ENCODE peak calls at places on chromosomes 11 and 22, in seven cellular contexts. One of them, this sample, is unnamed.

GRCh38 chr11:65932558-65932919 is 12.7 kb upstream of the TSGA10IP start:
- DNase-seq in colonic mucosa: no peak
- DNase-seq in ascending aorta: no peak
- DNase-seq in OCI-LY7: peak; percentile 22
- DNase-seq in CD4-positive, CD25-positive, alpha-beta regulatory T cell: no peak
- DNase-seq in spleen: no peak
- DNase-seq in cardiac muscle cell: peak; percentile 36
- DNase-seq in this sample: no peak

GRCh38 chr11:59787816-59788215 is 22.8 kb downstream of the MRPL16 start:
- DNase-seq in CD4-positive, CD25-positive, alpha-beta regulatory T cell: no peak
- DNase-seq in cardiac muscle cell: peak; percentile 65
- DNase-seq in spleen: no peak
- DNase-seq in OCI-LY7: no peak
- DNase-seq in colonic mucosa: no peak
- DNase-seq in ascending aorta: no peak
- DNase-seq in this sample: no peak

GRCh38 chr11:6300325-6300724 is 20.0 kb downstream of the CAVIN3 start:
- DNase-seq in OCI-LY7: no peak
- DNase-seq in CD4-positive, CD25-positive, alpha-beta regulatory T cell: no peak
- DNase-seq in cardiac muscle cell: no peak
- DNase-seq in colonic mucosa: no peak
- DNase-seq in spleen: no peak
- DNase-seq in ascending aorta: no peak
- DNase-seq in this sample: no peak

GRCh38 chr22:41687901-41688364 is 734 bp downstream of the SNU13 start:
- DNase-seq in CD4-positive, CD25-positive, alpha-beta regulatory T cell: no peak
- DNase-seq in colonic mucosa: no peak
- DNase-seq in spleen: peak; percentile 83
- DNase-seq in OCI-LY7: peak; percentile 52
- DNase-seq in cardiac muscle cell: peak; percentile 62
- DNase-seq in ascending aorta: no peak
- DNase-seq in this sample: no peak

GRCh38 chr11:7670631-7671030 is 2.7 kb downstream of the CYB5R2 start:
- DNase-seq in ascending aorta: no peak
- DNase-seq in OCI-LY7: no peak
- DNase-seq in cardiac muscle cell: no peak
- DNase-seq in colonic mucosa: no peak
- DNase-seq in spleen: no peak
- DNase-seq in CD4-positive, CD25-positive, alpha-beta regulatory T cell: no peak
- DNase-seq in this sample: no peak

GRCh38 chr11:12112731-12113130 is 2.3 kb downstream of the MICAL2 start:
- DNase-seq in cardiac muscle cell: no peak
- DNase-seq in ascending aorta: no peak
- DNase-seq in colonic mucosa: no peak
- DNase-seq in CD4-positive, CD25-positive, alpha-beta regulatory T cell: no peak
- DNase-seq in OCI-LY7: no peak
- DNase-seq in spleen: no peak
- DNase-seq in this sample: no peak

GRCh38 chr22:30943368-30943767 is 25.2 kb downstream of the MORC2 start:
- DNase-seq in spleen: no peak
- DNase-seq in OCI-LY7: no peak
- DNase-seq in cardiac muscle cell: no peak
- DNase-seq in CD4-positive, CD25-positive, alpha-beta regulatory T cell: peak; percentile 33
- DNase-seq in ascending aorta: no peak
- DNase-seq in colonic mucosa: no peak
- DNase-seq in this sample: peak; percentile 51

GRCh38 chr11:94376841-94377240 is 24.4 kb downstream of the GPR83 start:
- DNase-seq in colonic mucosa: no peak
- DNase-seq in spleen: no peak
- DNase-seq in CD4-positive, CD25-positive, alpha-beta regulatory T cell: no peak
- DNase-seq in OCI-LY7: no peak
- DNase-seq in ascending aorta: no peak
- DNase-seq in cardiac muscle cell: no peak
- DNase-seq in this sample: no peak

GRCh38 chr11:94653561-94653960 is 86.4 kb downstream of the PIWIL4 start:
- DNase-seq in ascending aorta: no peak
- DNase-seq in colonic mucosa: no peak
- DNase-seq in OCI-LY7: no peak
- DNase-seq in spleen: no peak
- DNase-seq in cardiac muscle cell: no peak
- DNase-seq in CD4-positive, CD25-positive, alpha-beta regulatory T cell: no peak
- DNase-seq in this sample: no peak

GRCh38 chr11:12979928-12980689 is 29.0 kb upstream of the RASSF10 start:
- DNase-seq in spleen: no peak
- DNase-seq in colonic mucosa: no peak
- DNase-seq in CD4-positive, CD25-positive, alpha-beta regulatory T cell: no peak
- DNase-seq in cardiac muscle cell: no peak
- DNase-seq in OCI-LY7: no peak
- DNase-seq in ascending aorta: no peak
- DNase-seq in this sample: no peak

GRCh38 chr11:73275381-73275750 is 3.2 kb downstream of the P2RY6 start:
- DNase-seq in spleen: no peak
- DNase-seq in CD4-positive, CD25-positive, alpha-beta regulatory T cell: no peak
- DNase-seq in cardiac muscle cell: no peak
- DNase-seq in ascending aorta: peak; percentile 25
- DNase-seq in OCI-LY7: no peak
- DNase-seq in colonic mucosa: no peak
- DNase-seq in this sample: no peak

GRCh38 chr22:26372890-26373289 is 56.2 kb upstream of the ASPHD2 start:
- DNase-seq in spleen: no peak
- DNase-seq in cardiac muscle cell: no peak
- DNase-seq in OCI-LY7: no peak
- DNase-seq in ascending aorta: no peak
- DNase-seq in colonic mucosa: no peak
- DNase-seq in CD4-positive, CD25-positive, alpha-beta regulatory T cell: no peak
- DNase-seq in this sample: no peak

GRCh38 chr22:26374645-26375044 is 54.4 kb upstream of the ASPHD2 start:
- DNase-seq in colonic mucosa: no peak
- DNase-seq in cardiac muscle cell: no peak
- DNase-seq in spleen: no peak
- DNase-seq in OCI-LY7: no peak
- DNase-seq in ascending aorta: no peak
- DNase-seq in CD4-positive, CD25-positive, alpha-beta regulatory T cell: no peak
- DNase-seq in this sample: no peak

GRCh38 chr22:26380072-26380471 is 49.0 kb upstream of the ASPHD2 start:
- DNase-seq in cardiac muscle cell: no peak
- DNase-seq in ascending aorta: no peak
- DNase-seq in OCI-LY7: no peak
- DNase-seq in CD4-positive, CD25-positive, alpha-beta regulatory T cell: no peak
- DNase-seq in spleen: no peak
- DNase-seq in colonic mucosa: no peak
- DNase-seq in this sample: no peak

GRCh38 chr22:26377170-26377825 is 51.8 kb upstream of the ASPHD2 start:
- DNase-seq in cardiac muscle cell: no peak
- DNase-seq in OCI-LY7: no peak
- DNase-seq in CD4-positive, CD25-positive, alpha-beta regulatory T cell: no peak
- DNase-seq in spleen: no peak
- DNase-seq in colonic mucosa: no peak
- DNase-seq in ascending aorta: no peak
- DNase-seq in this sample: no peak
- H3K4me1 ChIP-seq in cardiac muscle cell: no peaks in the 10 kb centered on the region
- H3K4me1 ChIP-seq in OCI-LY7: no peaks in the 10 kb centered on the region
- H3K4me1 ChIP-seq in CD4-positive, CD25-positive, alpha-beta regulatory T cell: no peaks in the 10 kb centered on the region
- H3K4me1 ChIP-seq in spleen: peaks cover 4% of the 10 kb centered on the region
- H3K4me1 ChIP-seq in colonic mucosa: no peaks in the 10 kb centered on the region
- H3K4me1 ChIP-seq in ascending aorta: no peaks in the 10 kb centered on the region
- H3K4me1 ChIP-seq in this sample: no peaks in the 10 kb centered on the region

GRCh38 chr22:42773161-42773560 is 52.5 kb upstream of the A4GALT start:
- DNase-seq in OCI-LY7: peak; percentile 34
- DNase-seq in CD4-positive, CD25-positive, alpha-beta regulatory T cell: no peak
- DNase-seq in cardiac muscle cell: no peak
- DNase-seq in spleen: no peak
- DNase-seq in colonic mucosa: no peak
- DNase-seq in ascending aorta: no peak
- DNase-seq in this sample: no peak

GRCh38 chr22:42770448-42770726 is 49.7 kb upstream of the A4GALT start:
- DNase-seq in OCI-LY7: no peak
- DNase-seq in colonic mucosa: no peak
- DNase-seq in cardiac muscle cell: no peak
- DNase-seq in CD4-positive, CD25-positive, alpha-beta regulatory T cell: no peak
- DNase-seq in ascending aorta: no peak
- DNase-seq in spleen: no peak
- DNase-seq in this sample: no peak

GRCh38 chr22:42769574-42770447 is 49.1 kb upstream of the A4GALT start:
- DNase-seq in ascending aorta: peak; percentile 86
- DNase-seq in OCI-LY7: peak; percentile 74
- DNase-seq in cardiac muscle cell: no peak
- DNase-seq in spleen: peak; percentile 89
- DNase-seq in CD4-positive, CD25-positive, alpha-beta regulatory T cell: no peak
- DNase-seq in colonic mucosa: peak; percentile 41
- DNase-seq in this sample: no peak

GRCh38 chr22:42770941-42771647 is 50.4 kb upstream of the A4GALT start:
- DNase-seq in CD4-positive, CD25-positive, alpha-beta regulatory T cell: no peak
- DNase-seq in spleen: no peak
- DNase-seq in cardiac muscle cell: no peak
- DNase-seq in ascending aorta: no peak
- DNase-seq in colonic mucosa: no peak
- DNase-seq in OCI-LY7: peak; percentile 37
- DNase-seq in this sample: no peak

GRCh38 chr22:42772647-42773046 is 52.0 kb upstream of the A4GALT start:
- DNase-seq in ascending aorta: no peak
- DNase-seq in colonic mucosa: no peak
- DNase-seq in cardiac muscle cell: no peak
- DNase-seq in CD4-positive, CD25-positive, alpha-beta regulatory T cell: no peak
- DNase-seq in OCI-LY7: no peak
- DNase-seq in spleen: no peak
- DNase-seq in this sample: no peak
- H3K4me3 ChIP-seq in ascending aorta: no peak overlapping the region
- H3K4me3 ChIP-seq in colonic mucosa: no peak overlapping the region
- H3K4me3 ChIP-seq in cardiac muscle cell: no peak overlapping the region
- H3K4me3 ChIP-seq in CD4-positive, CD25-positive, alpha-beta regulatory T cell: no peak overlapping the region
- H3K4me3 ChIP-seq in OCI-LY7: no peak overlapping the region
- H3K4me3 ChIP-seq in spleen: no peak overlapping the region
- H3K4me3 ChIP-seq in this sample: no peak overlapping the region

GRCh38 chr11:130774703-130775102 is 141.6 kb downstream of the SNX19 start:
- DNase-seq in cardiac muscle cell: no peak
- DNase-seq in CD4-positive, CD25-positive, alpha-beta regulatory T cell: no peak
- DNase-seq in colonic mucosa: peak; percentile 41
- DNase-seq in spleen: no peak
- DNase-seq in OCI-LY7: no peak
- DNase-seq in ascending aorta: no peak
- DNase-seq in this sample: no peak
- H3K27ac ChIP-seq in cardiac muscle cell: no peak overlapping the region
- H3K27ac ChIP-seq in CD4-positive, CD25-positive, alpha-beta regulatory T cell: no peak overlapping the region
- H3K27ac ChIP-seq in colonic mucosa: no peak overlapping the region
- H3K27ac ChIP-seq in spleen: no peak overlapping the region
- H3K27ac ChIP-seq in OCI-LY7: no peak overlapping the region
- H3K27ac ChIP-seq in ascending aorta: no peak overlapping the region
- H3K27ac ChIP-seq in this sample: no peak overlapping the region

GRCh38 chr11:62399172-62399867 is 19.5 kb upstream of the SCGB1A1 start:
- DNase-seq in colonic mucosa: no peak
- DNase-seq in cardiac muscle cell: no peak
- DNase-seq in CD4-positive, CD25-positive, alpha-beta regulatory T cell: no peak
- DNase-seq in ascending aorta: no peak
- DNase-seq in OCI-LY7: no peak
- DNase-seq in spleen: peak; percentile 40
- DNase-seq in this sample: no peak
- H3K4me1 ChIP-seq in colonic mucosa: peaks cover 2% of the 10 kb centered on the region
- H3K4me1 ChIP-seq in cardiac muscle cell: peaks cover 22% of the 10 kb centered on the region
- H3K4me1 ChIP-seq in CD4-positive, CD25-positive, alpha-beta regulatory T cell: peaks cover 31% of the 10 kb centered on the region
- H3K4me1 ChIP-seq in ascending aorta: peaks cover 63% of the 10 kb centered on the region
- H3K4me1 ChIP-seq in OCI-LY7: no peaks in the 10 kb centered on the region
- H3K4me1 ChIP-seq in spleen: peaks cover 76% of the 10 kb centered on the region
- H3K4me1 ChIP-seq in this sample: peaks cover 19% of the 10 kb centered on the region

GRCh38 chr11:107857550-107858216 is 904 bp downstream of the SLC35F2 start:
- DNase-seq in colonic mucosa: peak; percentile 53
- DNase-seq in ascending aorta: no peak
- DNase-seq in OCI-LY7: no peak
- DNase-seq in CD4-positive, CD25-positive, alpha-beta regulatory T cell: no peak
- DNase-seq in cardiac muscle cell: peak; percentile 39
- DNase-seq in spleen: no peak
- DNase-seq in this sample: no peak

GRCh38 chr11:107859459-107860239 is 1.1 kb upstream of the SLC35F2 start:
- DNase-seq in spleen: peak; percentile 87
- DNase-seq in ascending aorta: peak; percentile 70
- DNase-seq in colonic mucosa: peak; percentile 76
- DNase-seq in cardiac muscle cell: no peak
- DNase-seq in OCI-LY7: peak; percentile 53
- DNase-seq in CD4-positive, CD25-positive, alpha-beta regulatory T cell: peak; percentile 15
- DNase-seq in this sample: no peak

GRCh38 chr11:107858217-107859070 is at the start of gene SLC35F2:
- DNase-seq in CD4-positive, CD25-positive, alpha-beta regulatory T cell: peak; percentile 54
- DNase-seq in spleen: peak; percentile 95
- DNase-seq in colonic mucosa: peak; percentile 84
- DNase-seq in cardiac muscle cell: peak; percentile 83
- DNase-seq in ascending aorta: peak; percentile 74
- DNase-seq in OCI-LY7: peak; percentile 91
- DNase-seq in this sample: peak; percentile 42

GRCh38 chr11:107856180-107856980 is 2.2 kb downstream of the SLC35F2 start:
- DNase-seq in cardiac muscle cell: no peak
- DNase-seq in CD4-positive, CD25-positive, alpha-beta regulatory T cell: no peak
- DNase-seq in ascending aorta: no peak
- DNase-seq in OCI-LY7: no peak
- DNase-seq in colonic mucosa: peak; percentile 29
- DNase-seq in spleen: no peak
- DNase-seq in this sample: no peak

GRCh38 chr11:107856981-107857517 is 1.5 kb downstream of the SLC35F2 start:
- DNase-seq in cardiac muscle cell: no peak
- DNase-seq in spleen: no peak
- DNase-seq in OCI-LY7: no peak
- DNase-seq in CD4-positive, CD25-positive, alpha-beta regulatory T cell: no peak
- DNase-seq in ascending aorta: no peak
- DNase-seq in colonic mucosa: peak; percentile 74
- DNase-seq in this sample: no peak
- H3K4me3 ChIP-seq in cardiac muscle cell: no peak overlapping the region
- H3K4me3 ChIP-seq in spleen: no peak overlapping the region
- H3K4me3 ChIP-seq in OCI-LY7: peak overlapping the region; percentile 85
- H3K4me3 ChIP-seq in CD4-positive, CD25-positive, alpha-beta regulatory T cell: peak overlapping the region; percentile 93
- H3K4me3 ChIP-seq in ascending aorta: no peak overlapping the region
- H3K4me3 ChIP-seq in colonic mucosa: peak overlapping the region; percentile 87
- H3K4me3 ChIP-seq in this sample: no peak overlapping the region

DNA sequence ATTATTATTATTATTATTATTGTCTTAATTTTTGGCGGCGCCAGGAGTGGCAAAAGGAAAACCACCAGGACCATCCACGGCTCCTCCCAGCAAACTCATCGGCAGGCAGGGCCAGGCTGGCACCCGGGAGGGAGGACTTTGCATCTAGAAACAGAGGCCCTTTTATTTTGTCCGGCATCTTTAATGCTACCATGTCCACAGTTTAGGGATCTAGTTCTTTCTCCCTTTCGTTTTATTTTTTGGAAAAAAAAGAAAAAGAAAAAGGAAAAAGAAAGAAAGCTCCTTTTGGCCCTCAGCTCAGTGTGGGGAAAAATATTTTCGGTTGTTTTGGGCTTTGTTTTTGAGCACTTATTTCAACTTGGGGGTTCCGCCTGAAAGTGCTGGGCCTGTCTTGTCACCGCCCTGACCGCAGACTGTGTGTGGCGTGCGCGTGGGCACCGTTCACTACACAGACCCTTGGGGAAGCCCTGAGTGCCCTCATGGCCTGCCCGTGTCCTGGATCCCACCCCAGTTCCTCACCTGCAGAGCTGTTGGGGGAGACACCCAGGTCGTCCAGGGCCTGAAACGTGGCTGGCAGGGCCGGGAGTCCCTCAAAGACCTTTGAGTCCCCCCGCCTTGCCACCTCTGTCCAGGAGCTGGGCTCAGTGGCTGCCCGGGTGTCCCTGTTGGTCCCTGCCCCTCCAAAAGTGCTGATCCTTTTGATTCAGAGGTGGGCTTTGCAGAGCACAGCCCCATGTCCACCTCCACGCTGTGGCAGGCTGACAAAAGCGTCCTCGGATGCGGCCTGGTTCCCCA is 69.1 kb upstream of the PPARA start:
- DNase-seq in cardiac muscle cell: no peak
- DNase-seq in ascending aorta: peak; percentile 66
- DNase-seq in spleen: peak; percentile 70
- DNase-seq in colonic mucosa: no peak
- DNase-seq in OCI-LY7: no peak
- DNase-seq in CD4-positive, CD25-positive, alpha-beta regulatory T cell: no peak
- DNase-seq in this sample: no peak
- H3K27ac ChIP-seq in cardiac muscle cell: no peak overlapping the region
- H3K27ac ChIP-seq in ascending aorta: peak overlapping the region; percentile 96
- H3K27ac ChIP-seq in spleen: peak overlapping the region; percentile 95
- H3K27ac ChIP-seq in colonic mucosa: peak overlapping the region; percentile 99
- H3K27ac ChIP-seq in OCI-LY7: no peak overlapping the region
- H3K27ac ChIP-seq in CD4-positive, CD25-positive, alpha-beta regulatory T cell: no peak overlapping the region
- H3K27ac ChIP-seq in this sample: no peak overlapping the region